ENCODE peak calls at places on chromosomes 3 and 15, in ten cellular contexts. T is CD8-positive, alpha-beta T cell; R is activated effector memory CD4-positive, alpha-beta T cell treated with anti-CD3 and anti-CD28 coated beads, Interleukin-2, amount 50 U/mL, for 16 hours; Z is amniotic stem cell; G is HS-27A; L is hypothalamus; F is IMR-90; Q is AG09309; Y is H54; C is SW 1271. A is an unnamed sample.

GRCh38 chr3:27657871-27658270 is 64.3 kb downstream of the EOMES start:
- DNase-seq in T (no peak), R (no peak), Z (no peak), G (peak), L (no peak), F (no peak), Q (no peak), Y (no peak), C (no peak), A (no peak)

GRCh38 chr3:105868450-105868744 is 415 bp downstream of the CBLB start:
- DNase-seq in T (no peak), R (peak), Z (peak), G (peak), L (no peak), F (peak), Q (no peak), Y (peak), C (peak), A (no peak)

GRCh38 chr3:150379469-150379868 is 28.6 kb upstream of the TSC22D2 start:
- DNase-seq in T (no peak), R (no peak), Z (no peak), G (no peak), L (no peak), F (no peak), Q (no peak), Y (no peak), C (no peak), A (no peak)

GRCh38 chr15:82995938-82996337 is 9.9 kb downstream of the RAMAC start:
- DNase-seq in T (no peak), R (no peak), Z (no peak), G (no peak), L (no peak), F (peak), Q (no peak), Y (no peak), C (no peak), A (no peak)

GRCh38 chr15:95492388-95493070 is 838.0 kb upstream of the NR2F2 start:
- DNase-seq in T (no peak), R (no peak), Z (no peak), G (no peak), L (no peak), F (no peak), Q (no peak), Y (no peak), C (no peak), A (no peak)

GRCh38 chr15:71455878-71456277 is 340.6 kb downstream of the THSD4 start:
- DNase-seq in T (no peak), R (no peak), Z (no peak), G (no peak), L (no peak), F (no peak), Q (no peak), Y (no peak), C (no peak), A (no peak)

GRCh38 chr3:186044427-186044826 is 64.5 kb downstream of the ETV5 start:
- DNase-seq in T (no peak), R (no peak), Z (no peak), G (no peak), L (no peak), F (no peak), Q (no peak), Y (no peak), C (no peak), A (no peak)

GRCh38 chr3:55725681-55726500 is 238.8 kb upstream of the WNT5A start:
- DNase-seq in T (no peak), R (no peak), Z (no peak), G (no peak), L (no peak), F (peak), Q (no peak), Y (no peak), C (no peak), A (no peak)

GRCh38 chr15:65304393-65305143 is at the start of gene RNU5B-1:
- DNase-seq in T (peak), R (peak), Z (peak), G (peak), L (no peak), F (peak), Q (peak), Y (no peak), C (peak), A (peak)

GRCh38 chr3:172685331-172686214 is 25.3 kb downstream of the NCEH1 start:
- DNase-seq in T (no peak), R (no peak), Z (no peak), G (no peak), L (no peak), F (peak), Q (no peak), Y (no peak), C (no peak), A (no peak)

GRCh38 chr3:55481067-55481917 is 5.8 kb downstream of the WNT5A start:
- DNase-seq in T (no peak), R (no peak), Z (peak), G (no peak), L (no peak), F (peak), Q (peak), Y (no peak), C (no peak), A (no peak)

GRCh38 chr3:97927699-97928098 is 44.5 kb downstream of the RIOX2 start:
- DNase-seq in T (no peak), R (no peak), Z (no peak), G (no peak), L (no peak), F (peak), Q (no peak), Y (no peak), C (no peak), A (no peak)